ENCODE peak calls at places on chromosomes 13 and 19, in nine cellular contexts. S is activated T-helper 1 cell treated with anti-CD3 and anti-CD28 coated beads, Interleukin-12 subunit alpha, Interleukin-12 subunit beta, Interleukin-2, Interleukin-4 antibody, amounts not matched to agents 30 ng/mL and 10 ng/mL and 1 ng/mL, durations not matched to agents 14 hours and 24 hours and 36 hours; Q is activated naive CD4-positive, alpha-beta T cell treated with anti-CD3 and anti-CD28 coated beads for 36 hours; G is gastrocnemius medialis; P is cardiac muscle cell; U is GM10248; T is hepatic stellate cell; C is body of pancreas; R is stimulated activated CD4-positive, alpha-beta T cell treated with anti-CD3 and anti-CD28 coated beads, Interleukin-4, amount 100 ng/mL, for 1 hour. A is an unnamed sample.

GRCh38 chr13:67557642-67558241 is 327.6 kb upstream of the PCDH9 start:
- DNase-seq in S (no peak), G (no peak), P (no peak), R (no peak), T (no peak), C (no peak), U (no peak), Q (no peak), A (no peak)

GRCh38 chr13:98869408-98870090 is 108.3 kb downstream of the DOCK9 start:
- DNase-seq in S (no peak), C (no peak), Q (no peak), P (no peak), T (no peak), R (no peak), U (no peak), G (no peak), A (no peak)

GRCh38 chr13:21399741-21400140 is 59.4 kb downstream of the ZDHHC20 start:
- DNase-seq in R (no peak), T (peak), C (no peak), Q (peak), P (no peak), U (no peak), S (no peak), G (no peak), A (no peak)

GRCh38 chr13:21733475-21734311 is 62.8 kb downstream of the FGF9 start:
- DNase-seq in G (no peak), S (no peak), R (no peak), Q (no peak), P (no peak), U (no peak), T (no peak), C (no peak), A (no peak)

GRCh38 chr19:8109455-8109854 is 39.9 kb downstream of the FBN3 start:
- DNase-seq in T (no peak), U (no peak), C (no peak), P (no peak), R (no peak), S (no peak), Q (no peak), G (no peak), A (no peak)

GRCh38 chr19:31350033-31350692 is 927 bp upstream of the TSHZ3 start:
- DNase-seq in S (no peak), G (no peak), U (no peak), P (no peak), Q (no peak), C (no peak), T (peak), R (no peak), A (no peak)

GRCh38 chr13:73417012-73417615 is 358.3 kb downstream of the KLF5 start:
- DNase-seq in T (no peak), Q (no peak), G (no peak), U (peak), C (peak), P (no peak), R (no peak), S (no peak), A (no peak)

GRCh38 chr19:10812902-10813404 is 23.1 kb downstream of the TMED1 start:
- DNase-seq in S (no peak), G (peak), R (no peak), Q (peak), P (no peak), C (peak), T (peak), U (no peak), A (no peak)

GRCh38 chr13:42275098-42275471 is 3.1 kb downstream of the AKAP11 start:
- DNase-seq in U (peak), Q (no peak), T (no peak), G (no peak), S (no peak), C (peak), R (no peak), P (no peak), A (no peak)

GRCh38 chr13:64688893-64689677 is 2541.1 kb downstream of the PCDH9 start:
- DNase-seq in P (no peak), U (no peak), Q (no peak), G (no peak), T (peak), C (no peak), R (no peak), S (no peak), A (no peak)

GRCh38 chr13:109105899-109106298 is 476.5 kb downstream of the MYO16 start:
- DNase-seq in R (no peak), C (no peak), Q (no peak), U (no peak), P (no peak), S (no peak), T (no peak), G (no peak), A (no peak)

GRCh38 chr13:39410089-39410901 is 192.7 kb downstream of the LHFPL6 start:
- DNase-seq in P (no peak), C (peak), Q (no peak), S (no peak), T (no peak), G (no peak), U (no peak), R (no peak), A (no peak)

GRCh38 chr19:28358604-28359003 is 854.3 kb downstream of the UQCRFS1 start:
- DNase-seq in C (no peak), G (no peak), P (no peak), T (no peak), R (no peak), U (no peak), Q (no peak), S (no peak), A (no peak)

GRCh38 chr13:32285633-32285965 is 29.6 kb downstream of the ZAR1L start:
- DNase-seq in U (no peak), G (no peak), P (no peak), T (no peak), S (no peak), Q (no peak), C (no peak), R (no peak), A (no peak)

GRCh38 chr19:51311388-51312257 is at the start of gene IGLON5:
- DNase-seq in Q (no peak), P (peak), R (no peak), G (no peak), S (no peak), C (no peak), T (no peak), U (no peak), A (no peak)

GRCh38 chr13:74871671-74872070 is 610.3 kb downstream of the TBC1D4 start:
- DNase-seq in U (no peak), G (no peak), S (no peak), R (no peak), C (no peak), Q (no peak), T (no peak), P (no peak), A (no peak)

GRCh38 chr19:47853003-47853402 is 6.0 kb upstream of the TPRX2 start:
- DNase-seq in G (no peak), U (no peak), C (no peak), R (no peak), Q (no peak), T (no peak), P (no peak), S (no peak), A (no peak)

GRCh38 chr13:43089912-43090498 is 66.6 kb downstream of the DNAJC15 start:
- DNase-seq in S (no peak), R (no peak), U (no peak), C (no peak), G (no peak), P (no peak), Q (peak), T (no peak), A (no peak)

GRCh38 chr19:44111910-44112463 is 1.2 kb upstream of the ZNF225 start:
- DNase-seq in S (no peak), P (peak), R (no peak), Q (peak), T (peak), G (no peak), C (peak), U (no peak), A (no peak)

A was measured in effector memory CD8-positive, alpha-beta T cell.